ENCODE peak calls at places on chromosomes 3 and 15, in five cellular contexts. One of them, this sample, is unnamed.

GRCh38 chr3:88879905-88880304 is 227.5 kb upstream of the EPHA3 start:
- DNase-seq in H1: no peak
- DNase-seq in HepG2: no peak
- DNase-seq in K562: no peak
- DNase-seq in A549: no peak
- DNase-seq in this sample: no peak

GRCh38 chr3:112646623-112647022 is 5.7 kb upstream of the CCDC80 start:
- DNase-seq in HepG2: peak
- DNase-seq in A549: peak
- DNase-seq in H1: no peak
- DNase-seq in K562: no peak
- DNase-seq in this sample: no peak

GRCh38 chr3:48218537-48218936 is 4.8 kb upstream of the CAMP start:
- DNase-seq in A549: no peak
- DNase-seq in HepG2: no peak
- DNase-seq in K562: no peak
- DNase-seq in H1: no peak
- DNase-seq in this sample: no peak

GRCh38 chr3:27319847-27320526 is 49.2 kb downstream of the NEK10 start:
- DNase-seq in A549: no peak
- DNase-seq in K562: no peak
- DNase-seq in HepG2: no peak
- DNase-seq in H1: no peak
- DNase-seq in this sample: no peak

GRCh38 chr3:12541625-12542024 is 3.7 kb downstream of the MKRN2OS start:
- DNase-seq in A549: no peak
- DNase-seq in HepG2: no peak
- DNase-seq in K562: peak
- DNase-seq in H1: no peak
- DNase-seq in this sample: no peak

GRCh38 chr3:187736418-187736871 is 8.8 kb downstream of the BCL6 start:
- DNase-seq in A549: no peak
- DNase-seq in H1: no peak
- DNase-seq in K562: no peak
- DNase-seq in HepG2: no peak
- DNase-seq in this sample: peak

GRCh38 chr3:171056528-171056927 is 30.0 kb upstream of the SLC2A2 start:
- DNase-seq in H1: no peak
- DNase-seq in K562: no peak
- DNase-seq in HepG2: peak
- DNase-seq in A549: no peak
- DNase-seq in this sample: peak

GRCh38 chr15:63089260-63090043 is 32.2 kb upstream of the LACTB start:
- DNase-seq in H1: no peak
- DNase-seq in HepG2: peak
- DNase-seq in A549: peak
- DNase-seq in K562: no peak
- DNase-seq in this sample: peak

GRCh38 chr3:189806171-189806951 is 175.2 kb downstream of the TP63 start:
- DNase-seq in HepG2: no peak
- DNase-seq in H1: no peak
- DNase-seq in K562: no peak
- DNase-seq in A549: no peak
- DNase-seq in this sample: no peak

GRCh38 chr15:74630284-74631086 is 14.8 kb downstream of the CLK3 start:
- DNase-seq in K562: no peak
- DNase-seq in A549: no peak
- DNase-seq in H1: no peak
- DNase-seq in HepG2: no peak
- DNase-seq in this sample: no peak

GRCh38 chr15:58517252-58517681 is 85.5 kb downstream of the LIPC start:
- DNase-seq in H1: no peak
- DNase-seq in K562: no peak
- DNase-seq in A549: no peak
- DNase-seq in HepG2: no peak
- DNase-seq in this sample: peak

GRCh38 chr15:39855400-39855799 is 64.7 kb downstream of the GPR176 start:
- DNase-seq in HepG2: no peak
- DNase-seq in K562: no peak
- DNase-seq in A549: no peak
- DNase-seq in H1: no peak
- DNase-seq in this sample: no peak

GRCh38 chr15:38564557-38565286 is at the start of gene RASGRP1:
- DNase-seq in H1: peak
- DNase-seq in K562: peak
- DNase-seq in A549: peak
- DNase-seq in HepG2: peak
- DNase-seq in this sample: peak

GRCh38 chr3:117408811-117409210 is 699.2 kb downstream of the TUSC7 start:
- DNase-seq in K562: no peak
- DNase-seq in H1: no peak
- DNase-seq in A549: no peak
- DNase-seq in HepG2: no peak
- DNase-seq in this sample: no peak

GRCh38 chr3:64300790-64301423 is 75.6 kb upstream of the PRICKLE2 start:
- DNase-seq in HepG2: no peak
- DNase-seq in K562: no peak
- DNase-seq in H1: no peak
- DNase-seq in A549: no peak
- DNase-seq in this sample: no peak

GRCh38 chr15:29731865-29732264 is 90.4 kb downstream of the TJP1 start:
- DNase-seq in HepG2: no peak
- DNase-seq in K562: no peak
- DNase-seq in A549: no peak
- DNase-seq in H1: no peak
- DNase-seq in this sample: no peak

GRCh38 chr3:129085165-129085715 is 24.7 kb downstream of the GP9 start:
- DNase-seq in HepG2: no peak
- DNase-seq in H1: no peak
- DNase-seq in K562: no peak
- DNase-seq in A549: no peak
- DNase-seq in this sample: no peak

GRCh38 chr15:55245058-55245457 is 44.6 kb downstream of the RAB27A start:
- DNase-seq in A549: no peak
- DNase-seq in HepG2: no peak
- DNase-seq in K562: no peak
- DNase-seq in H1: no peak
- DNase-seq in this sample: no peak

GRCh38 chr3:56633602-56634371 is 49.3 kb downstream of the TASOR start:
- DNase-seq in HepG2: no peak
- DNase-seq in A549: no peak
- DNase-seq in H1: no peak
- DNase-seq in K562: no peak
- DNase-seq in this sample: no peak

GRCh38 chr3:13294442-13295351 is 125.4 kb downstream of the NUP210 start:
- DNase-seq in H1: no peak
- DNase-seq in K562: no peak
- DNase-seq in A549: no peak
- DNase-seq in HepG2: no peak
- DNase-seq in this sample: no peak

GRCh38 chr3:164360078-164360578 is 718.2 kb downstream of the SI start:
- DNase-seq in K562: no peak
- DNase-seq in A549: no peak
- DNase-seq in H1: no peak
- DNase-seq in HepG2: no peak
- DNase-seq in this sample: no peak

GRCh38 chr3:190811775-190812480 is 50.6 kb downstream of the GMNC start:
- DNase-seq in HepG2: peak
- DNase-seq in K562: peak
- DNase-seq in H1: peak
- DNase-seq in A549: peak
- DNase-seq in this sample: peak

GRCh38 chr3:24299801-24300626 is 194.6 kb downstream of the THRB start:
- DNase-seq in A549: no peak
- DNase-seq in K562: no peak
- DNase-seq in H1: no peak
- DNase-seq in HepG2: no peak
- DNase-seq in this sample: peak

GRCh38 chr15:48939686-48940085 is 24.0 kb downstream of the SHC4 start:
- DNase-seq in H1: no peak
- DNase-seq in HepG2: no peak
- DNase-seq in K562: no peak
- DNase-seq in A549: peak
- DNase-seq in this sample: no peak

GRCh38 chr15:77518458-77518857 is 97.8 kb downstream of the HMG20A start:
- DNase-seq in HepG2: no peak
- DNase-seq in H1: no peak
- DNase-seq in A549: no peak
- DNase-seq in K562: no peak
- DNase-seq in this sample: no peak

GRCh38 chr3:94226058-94226457 is 163.2 kb downstream of the NSUN3 start:
- DNase-seq in H1: no peak
- DNase-seq in HepG2: no peak
- DNase-seq in A549: no peak
- DNase-seq in K562: no peak
- DNase-seq in this sample: no peak

GRCh38 chr3:55974421-55974820 is 487.3 kb upstream of the WNT5A start:
- DNase-seq in H1: no peak
- DNase-seq in HepG2: no peak
- DNase-seq in K562: no peak
- DNase-seq in A549: no peak
- DNase-seq in this sample: no peak

GRCh38 chr3:143963946-143964345 is 7.7 kb upstream of the DIPK2A start:
- DNase-seq in H1: no peak
- DNase-seq in A549: no peak
- DNase-seq in HepG2: no peak
- DNase-seq in K562: no peak
- DNase-seq in this sample: no peak

GRCh38 chr3:482479-482878 is 285.9 kb downstream of the CHL1 start:
- DNase-seq in H1: no peak
- DNase-seq in HepG2: no peak
- DNase-seq in A549: no peak
- DNase-seq in K562: no peak
- DNase-seq in this sample: no peak

GRCh38 chr3:151226088-151226563 is 23.1 kb upstream of the GPR171 start:
- DNase-seq in HepG2: peak
- DNase-seq in K562: no peak
- DNase-seq in A549: no peak
- DNase-seq in H1: no peak
- DNase-seq in this sample: no peak

GRCh38 chr15:94029495-94029894 is 201.9 kb upstream of the MCTP2 start:
- DNase-seq in A549: no peak
- DNase-seq in H1: no peak
- DNase-seq in HepG2: no peak
- DNase-seq in K562: no peak
- DNase-seq in this sample: no peak

GRCh38 chr15:70491183-70491621 is 272.2 kb downstream of the UACA start:
- DNase-seq in HepG2: no peak
- DNase-seq in H1: no peak
- DNase-seq in A549: no peak
- DNase-seq in K562: no peak
- DNase-seq in this sample: no peak

GRCh38 chr3:146155022-146155421 is 6.0 kb downstream of the PLOD2 start:
- DNase-seq in H1: no peak
- DNase-seq in K562: no peak
- DNase-seq in HepG2: no peak
- DNase-seq in A549: no peak
- DNase-seq in this sample: no peak

GRCh38 chr15:31328425-31328998 is 1.9 kb downstream of the KLF13 start:
- DNase-seq in H1: no peak
- DNase-seq in K562: peak
- DNase-seq in A549: peak
- DNase-seq in HepG2: no peak
- DNase-seq in this sample: no peak

GRCh38 chr15:63156086-63156707 is 1.1 kb downstream of the RPS27L start:
- DNase-seq in K562: no peak
- DNase-seq in H1: no peak
- DNase-seq in A549: no peak
- DNase-seq in HepG2: no peak
- DNase-seq in this sample: peak

GRCh38 chr15:57635300-57635944 is 43.7 kb downstream of the MYZAP start:
- DNase-seq in A549: no peak
- DNase-seq in H1: no peak
- DNase-seq in HepG2: no peak
- DNase-seq in K562: no peak
- DNase-seq in this sample: peak

GRCh38 chr15:92273286-92273685 is 120.4 kb upstream of the ST8SIA2 start:
- DNase-seq in A549: no peak
- DNase-seq in H1: no peak
- DNase-seq in K562: no peak
- DNase-seq in HepG2: no peak
- DNase-seq in this sample: no peak
- H3K27ac ChIP-seq in A549: no peak
- H3K27ac ChIP-seq in H1: no peak
- H3K27ac ChIP-seq in K562: no peak
- H3K27ac ChIP-seq in HepG2: no peak
- H3K27ac ChIP-seq in this sample: no peak

GRCh38 chr15:88882745-88883144 is 12.6 kb downstream of the HAPLN3 start:
- DNase-seq in H1: no peak
- DNase-seq in K562: no peak
- DNase-seq in HepG2: no peak
- DNase-seq in A549: no peak
- DNase-seq in this sample: no peak
- TF ChIP-seq JUN in H1: no peak
- TF ChIP-seq JUN in K562: no peak
- TF ChIP-seq JUN in HepG2: no peak
- TF ChIP-seq JUN in A549: no peak
- TF ChIP-seq JUN in this sample: peak

DNA sequence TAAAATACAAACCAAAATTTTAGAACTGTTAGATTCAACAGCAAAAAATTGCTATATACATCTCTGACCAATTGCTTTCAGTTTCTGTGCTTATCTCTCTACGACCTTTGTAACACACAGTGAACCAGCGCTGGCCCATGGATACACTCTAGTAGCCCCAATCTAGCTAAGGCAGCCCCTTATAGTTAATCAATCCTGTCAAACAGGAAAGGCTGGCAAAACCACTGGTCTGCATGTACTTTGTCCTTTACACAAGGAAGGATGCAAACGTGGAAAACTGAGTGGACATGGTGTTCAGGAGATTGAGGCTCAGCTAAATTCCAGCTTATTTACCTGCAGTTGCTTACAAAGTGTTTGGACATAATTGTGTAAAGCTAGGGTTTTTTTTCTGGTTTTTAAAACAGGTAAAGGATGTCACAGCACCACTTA is 25.9 kb downstream of the ADGRG7 start:
- DNase-seq in K562: no peak
- DNase-seq in H1: no peak
- DNase-seq in HepG2: peak
- DNase-seq in A549: no peak
- DNase-seq in this sample: no peak
- TF ChIP-seq POLR2A in K562: no peak
- TF ChIP-seq POLR2A in H1: no peak
- TF ChIP-seq POLR2A in HepG2: no peak
- TF ChIP-seq POLR2A in A549: no peak
- TF ChIP-seq POLR2A in this sample: no peak

GRCh38 chr3:70072754-70073153 is 73.2 kb downstream of the SAMMSON start:
- DNase-seq in K562: no peak
- DNase-seq in HepG2: no peak
- DNase-seq in A549: no peak
- DNase-seq in H1: no peak
- DNase-seq in this sample: no peak
- H3K27ac ChIP-seq in K562: no peak
- H3K27ac ChIP-seq in HepG2: no peak
- H3K27ac ChIP-seq in A549: no peak
- H3K27ac ChIP-seq in H1: no peak
- H3K27ac ChIP-seq in this sample: no peak

GRCh38 chr15:85429522-85429921 is 49.1 kb downstream of the AKAP13 start:
- DNase-seq in K562: no peak
- DNase-seq in A549: no peak
- DNase-seq in H1: no peak
- DNase-seq in HepG2: no peak
- DNase-seq in this sample: no peak
- TF ChIP-seq JUN in K562: no peak
- TF ChIP-seq JUN in A549: no peak
- TF ChIP-seq JUN in H1: no peak
- TF ChIP-seq JUN in HepG2: no peak
- TF ChIP-seq JUN in this sample: no peak

GRCh38 chr3:4306091-4306490 is 2.9 kb downstream of the SETMAR start:
- DNase-seq in H1: no peak
- DNase-seq in HepG2: no peak
- DNase-seq in K562: no peak
- DNase-seq in A549: no peak
- DNase-seq in this sample: no peak
- TF ChIP-seq POLR2A in H1: no peak
- TF ChIP-seq POLR2A in HepG2: no peak
- TF ChIP-seq POLR2A in K562: no peak
- TF ChIP-seq POLR2A in A549: no peak
- TF ChIP-seq POLR2A in this sample: no peak

This sample was measured in endothelial cell of umbilical vein.